ENCODE peak calls at places on chromosomes 16 and 17, in nine cellular contexts. H, J, L, I, S, A, B, R and U are unnamed samples.

GRCh38 chr17:17503566-17504130 is 7.5 kb upstream of the RASD1 start:
- DNase-seq in I (no peak), J (no peak), H (no peak), R (no peak), L (no peak), B (no peak), S (no peak), A (no peak), U (no peak)

GRCh38 chr17:5812590-5812989 is 228.3 kb upstream of the NLRP1 start:
- DNase-seq in J (no peak), L (no peak), I (no peak), B (no peak), A (no peak), S (no peak), R (no peak), H (no peak), U (no peak)

GRCh38 chr17:67194134-67194533 is 50.9 kb downstream of the HELZ start:
- DNase-seq in A (no peak), I (peak), L (peak), J (no peak), B (no peak), R (no peak), S (peak), H (no peak), U (no peak)

GRCh38 chr17:50935201-50936124 is 69.3 kb upstream of the TOB1 start:
- DNase-seq in R (peak), J (no peak), H (no peak), L (no peak), A (no peak), I (peak), S (no peak), B (peak), U (no peak)

GRCh38 chr17:50506298-50506697 is 1.9 kb upstream of the MYCBPAP start:
- DNase-seq in B (no peak), J (no peak), I (no peak), H (no peak), S (no peak), R (no peak), L (no peak), A (no peak), U (no peak)

GRCh38 chr16:85832578-85833539 is 33.4 kb downstream of the COX4I1 start:
- DNase-seq in S (no peak), L (no peak), B (no peak), J (no peak), I (no peak), H (no peak), A (no peak), R (no peak), U (peak)

GRCh38 chr16:89037261-89038152 is 56.1 kb upstream of the ACSF3 start:
- DNase-seq in B (no peak), I (peak), H (no peak), J (peak), A (peak), R (no peak), L (peak), S (peak), U (peak)

GRCh38 chr16:87922250-87922871 is 14.0 kb downstream of the CA5A start:
- DNase-seq in J (no peak), I (no peak), B (peak), A (no peak), S (no peak), H (no peak), L (no peak), R (peak), U (no peak)

GRCh38 chr16:89491974-89492687 is 1.8 kb upstream of the ANKRD11 start:
- DNase-seq in L (no peak), H (peak), I (no peak), R (no peak), B (no peak), J (no peak), S (no peak), A (peak), U (no peak)